ENCODE peak calls at places on chromosome 10, in five cellular contexts. C, X, H, O and M are unnamed samples.

GRCh38 chr10:92240289-92241157 is 50.4 kb downstream of the CPEB3 start:
- DNase-seq in O (peak; percentile 35), C (peak; percentile 67), X (peak; percentile 80), H (no peak), M (peak; percentile 47)

GRCh38 chr10:14186245-14186644 is 144.5 kb downstream of the FRMD4A start:
- DNase-seq in H (no peak), C (no peak), X (no peak), O (no peak), M (no peak)

GRCh38 chr10:27153855-27154198 is 357 bp downstream of the YME1L1 start:
- DNase-seq in X (no peak), O (no peak), C (peak; percentile 20), H (no peak), M (no peak)

GRCh38 chr10:118626953-118627352 is 31.5 kb upstream of the PRLHR start:
- DNase-seq in H (no peak), X (no peak), C (no peak), O (no peak), M (peak; percentile 49)

GRCh38 chr10:45599021-45599603 is 73.5 kb downstream of the ZFAND4 start:
- DNase-seq in O (no peak), H (no peak), C (no peak), X (no peak), M (no peak)

GRCh38 chr10:91742189-91742588 is 56.0 kb upstream of the TNKS2 start:
- DNase-seq in X (no peak), O (no peak), C (no peak), H (no peak), M (no peak)

GRCh38 chr10:12063483-12063818 is 5.3 kb upstream of the DHTKD1 start:
- DNase-seq in O (no peak), H (no peak), X (no peak), C (no peak), M (no peak)

GRCh38 chr10:95742962-95743535 is 12.9 kb upstream of the ENTPD1 start:
- DNase-seq in H (no peak), O (no peak), X (no peak), C (no peak), M (no peak)

GRCh38 chr10:68560916-68561691 is 967 bp downstream of the TET1 start:
- DNase-seq in C (peak; percentile 50), O (no peak), X (peak; percentile 6), H (no peak), M (no peak)

GRCh38 chr10:120369831-120370230 is 87.2 kb upstream of the PLPP4 start:
- DNase-seq in O (no peak), X (no peak), H (no peak), C (no peak), M (no peak)

GRCh38 chr10:69634759-69635425 is 4.8 kb downstream of the FAM241B start:
- DNase-seq in H (no peak), C (no peak), X (no peak), O (peak; percentile 10), M (peak; percentile 38)

GRCh38 chr10:66752714-66753113 is 173.1 kb upstream of the LRRTM3 start:
- DNase-seq in X (no peak), O (no peak), C (no peak), H (no peak), M (no peak)

GRCh38 chr10:62380002-62380401 is 5.8 kb downstream of the ZNF365 start:
- DNase-seq in C (no peak), X (no peak), O (no peak), H (peak; percentile 80), M (no peak)

GRCh38 chr10:101485207-101485606 is 102.8 kb downstream of the POLL start:
- DNase-seq in O (no peak), H (no peak), X (no peak), C (no peak), M (no peak)

GRCh38 chr10:89053555-89053954 is 63.0 kb downstream of the FAS start:
- DNase-seq in O (no peak), X (peak; percentile 44), C (no peak), H (no peak), M (no peak)

GRCh38 chr10:93542358-93542791 is 24.1 kb upstream of the FFAR4 start:
- DNase-seq in O (no peak), X (peak; percentile 76), C (no peak), H (no peak), M (no peak)

GRCh38 chr10:100656479-100656878 is 88.9 kb upstream of the PAX2 start:
- DNase-seq in C (peak; percentile 72), X (no peak), O (no peak), H (no peak), M (no peak)

GRCh38 chr10:51159841-51160240 is 85.6 kb downstream of the PRKG1 start:
- DNase-seq in C (no peak), H (no peak), O (no peak), X (no peak), M (no peak)

GRCh38 chr10:53846809-53847208 is 954.2 kb downstream of the PCDH15 start:
- DNase-seq in O (no peak), C (no peak), H (no peak), X (no peak), M (no peak)
- TF ChIP-seq CTCF in O (no peak), C (no peak), H (peak; percentile 12), X (no peak), M (peak; percentile 10)

GRCh38 chr10:122981066-122981464 is 864 bp downstream of the PSTK start:
- DNase-seq in C (peak; percentile 40), O (no peak), X (no peak), H (no peak), M (no peak)
- TF ChIP-seq CTCF in C (peak; percentile 35), O (peak; percentile 14), X (peak; percentile 20), H (peak; percentile 38), M (peak; percentile 56)

DNA sequence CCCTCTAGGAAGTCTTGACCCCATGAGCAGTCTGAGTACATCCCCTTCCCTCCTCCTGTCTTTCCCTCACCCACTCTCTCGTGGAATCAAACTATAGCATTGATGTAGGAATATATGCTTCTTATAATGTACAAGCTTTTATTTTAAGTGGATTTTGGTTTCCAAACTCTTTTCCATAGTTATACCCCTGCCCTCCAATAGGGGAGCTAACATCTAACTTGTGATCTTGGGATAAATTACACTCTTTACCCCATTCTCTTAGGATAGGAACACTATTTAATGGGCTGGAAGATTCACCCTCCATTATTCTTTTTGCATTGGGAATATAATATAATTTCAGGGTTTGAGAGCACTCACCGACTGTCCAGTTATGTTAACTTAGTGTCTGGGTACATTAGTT is 465.9 kb downstream of the GATA3 start:
- DNase-seq in H (no peak), X (no peak), O (no peak), C (no peak), M (no peak)
- TF ChIP-seq CTCF in H (no peak), X (peak; percentile 6), O (no peak), C (no peak), M (no peak)

GRCh38 chr10:117000580-117000979 is 4.4 kb downstream of the SHTN1 start:
- DNase-seq in H (no peak), C (no peak), O (no peak), X (no peak), M (no peak)
- TF ChIP-seq CTCF in H (no peak), C (no peak), O (no peak), X (no peak), M (no peak)